ENCODE peak calls at places on chromosome 4, in six cellular contexts. S is B cell, Y is neuronal stem cell, F is posterior cingulate gyrus, Z is GM13977, Q is GOT3. N is an unnamed sample.

GRCh38 chr4:3766207-3766790 is at the start of gene ADRA2C:
- DNase-seq in S (no peak), Y (peak), F (no peak), Z (peak), Q (no peak), N (no peak)

GRCh38 chr4:39706334-39706733 is 8.4 kb downstream of the UBE2K start:
- DNase-seq in S (no peak), Y (no peak), F (no peak), Z (no peak), Q (no peak), N (peak)

GRCh38 chr4:2672700-2673099 is 83.4 kb downstream of the TNIP2 start:
- DNase-seq in S (no peak), Y (no peak), F (no peak), Z (no peak), Q (no peak), N (no peak)

GRCh38 chr4:145886871-145887240 is 51.8 kb downstream of the ZNF827 start:
- DNase-seq in S (no peak), Y (no peak), F (no peak), Z (no peak), Q (no peak), N (no peak)

GRCh38 chr4:108893474-108893873 is 130.6 kb upstream of the ETNPPL start:
- DNase-seq in S (no peak), Y (no peak), F (no peak), Z (no peak), Q (no peak), N (no peak)

GRCh38 chr4:104811727-104812126 is 317.0 kb upstream of the CXXC4 start:
- DNase-seq in S (no peak), Y (no peak), F (no peak), Z (no peak), Q (no peak), N (no peak)

GRCh38 chr4:162497564-162498167 is 333.9 kb upstream of the FSTL5 start:
- DNase-seq in S (peak), Y (peak), F (no peak), Z (peak), Q (no peak), N (peak)

GRCh38 chr4:113442821-113443220 is 318.7 kb downstream of the CAMK2D start:
- DNase-seq in S (no peak), Y (no peak), F (no peak), Z (no peak), Q (no peak), N (no peak)

GRCh38 chr4:170022211-170022610 is 4.0 kb downstream of the MFAP3L start:
- DNase-seq in S (no peak), Y (no peak), F (no peak), Z (no peak), Q (no peak), N (no peak)

GRCh38 chr4:93730760-93731159 is 97.8 kb upstream of the ATOH1 start:
- DNase-seq in S (no peak), Y (no peak), F (no peak), Z (no peak), Q (no peak), N (no peak)

GRCh38 chr4:170106899-170107298 is 17.1 kb upstream of the AADAT start:
- DNase-seq in S (no peak), Y (no peak), F (no peak), Z (no peak), Q (no peak), N (no peak)

GRCh38 chr4:144667500-144667899 is 21.5 kb downstream of the HHIP start:
- DNase-seq in S (no peak), Y (no peak), F (no peak), Z (no peak), Q (no peak), N (no peak)

GRCh38 chr4:28973591-28974350 is 1746.4 kb upstream of the PCDH7 start:
- DNase-seq in S (no peak), Y (no peak), F (no peak), Z (no peak), Q (no peak), N (peak)

N was measured in fibroblast of mammary gland.